ENCODE peak calls at places on chromosomes 6 and 20, in six cellular contexts. K is HL-60; Z is T-helper 2 cell; J is GM04503; X is HT1080; B is stimulated activated CD8-positive, alpha-beta memory T cell treated with anti-CD3 and anti-CD28 coated beads, Interleukin-2, amount 100 ng/mL, for 1 hour. N is an unnamed sample.

GRCh38 chr6:117477988-117478852 is 4.3 kb upstream of the DCBLD1 start:
- DNase-seq in K (no peak), Z (no peak), J (no peak), X (peak; percentile 30), B (no peak), N (no peak)

GRCh38 chr6:144248470-144249301 is 36.4 kb upstream of the UTRN start:
- DNase-seq in K (no peak), Z (no peak), J (peak; percentile 79), X (peak; percentile 8), B (no peak), N (no peak)

GRCh38 chr6:56220078-56220477 is 27.3 kb downstream of the COL21A1 start:
- DNase-seq in K (no peak), Z (no peak), J (no peak), X (no peak), B (no peak), N (no peak)

GRCh38 chr6:147699637-147700036 is 191.1 kb downstream of the SAMD5 start:
- DNase-seq in K (no peak), Z (no peak), J (no peak), X (peak; percentile 76), B (no peak), N (no peak)

GRCh38 chr20:41011551-41012067 is 17.0 kb upstream of the TOP1 start:
- DNase-seq in K (no peak), Z (no peak), J (no peak), X (no peak), B (no peak), N (no peak)

GRCh38 chr6:110708295-110708965 is 106.8 kb downstream of the CDK19 start:
- DNase-seq in K (no peak), Z (no peak), J (peak; percentile 30), X (peak; percentile 4), B (no peak), N (no peak)

GRCh38 chr20:38210741-38211140 is 45.7 kb upstream of the TGM2 start:
- DNase-seq in K (no peak), Z (no peak), J (no peak), X (peak; percentile 65), B (no peak), N (no peak)

GRCh38 chr20:50064640-50065615 is 48.0 kb downstream of the UBE2V1 start:
- DNase-seq in K (no peak), Z (no peak), J (no peak), X (no peak), B (no peak), N (no peak)